ENCODE peak calls at places on chromosomes 3 and 15, in five cellular contexts. Y is WTC11, O is MM.1S, I is choroid plexus epithelial cell, G is GM10248. P is an unnamed sample.

GRCh38 chr3:17983106-17983505 is 240.7 kb upstream of the TBC1D5 start:
- DNase-seq in Y (no peak), O (no peak), I (no peak), G (no peak), P (no peak)

GRCh38 chr3:42492508-42493080 is 9.8 kb upstream of the VIPR1 start:
- DNase-seq in Y (no peak), O (no peak), I (no peak), G (no peak), P (peak; percentile 23)

GRCh38 chr3:66242788-66243463 is 22.1 kb downstream of the SLC25A26 start:
- DNase-seq in Y (no peak), O (peak; percentile 2), I (no peak), G (no peak), P (no peak)

GRCh38 chr3:87128006-87128405 is 99.1 kb upstream of the CHMP2B start:
- DNase-seq in Y (no peak), O (no peak), I (no peak), G (no peak), P (no peak)

GRCh38 chr3:190182418-190183043 is 61.8 kb upstream of the P3H2 start:
- DNase-seq in Y (no peak), O (no peak), I (peak; percentile 41), G (no peak), P (no peak)

GRCh38 chr3:149678365-149678948 is 20.6 kb upstream of the WWTR1 start:
- DNase-seq in Y (no peak), O (no peak), I (no peak), G (no peak), P (no peak)

GRCh38 chr15:89307046-89307587 is 27.5 kb downstream of the POLG start:
- DNase-seq in Y (no peak), O (no peak), I (peak; percentile 50), G (no peak), P (no peak)

GRCh38 chr3:69941439-69942176 is 57.9 kb upstream of the SAMMSON start:
- DNase-seq in Y (no peak), O (no peak), I (peak; percentile 17), G (no peak), P (no peak)

GRCh38 chr15:90713081-90713480 is 4.1 kb upstream of the BLM start:
- DNase-seq in Y (no peak), O (no peak), I (no peak), G (no peak), P (no peak)

GRCh38 chr3:151871639-151872468 is 1.6 kb upstream of the SUCNR1 start:
- DNase-seq in Y (no peak), O (no peak), I (peak; percentile 43), G (peak; percentile 48), P (peak; percentile 45)

GRCh38 chr3:2540115-2540514 is 441.4 kb downstream of the CNTN4 start:
- DNase-seq in Y (no peak), O (no peak), I (no peak), G (no peak), P (no peak)

GRCh38 chr15:92655178-92655995 is at the start of gene FAM174B:
- DNase-seq in Y (peak; percentile 71), O (peak; percentile 76), I (no peak), G (peak; percentile 63), P (peak; percentile 76)

GRCh38 chr3:185630182-185630622 is 44.1 kb downstream of the SENP2 start:
- DNase-seq in Y (no peak), O (no peak), I (peak; percentile 65), G (no peak), P (no peak)

GRCh38 chr15:57747206-57747605 is 40.7 kb downstream of the POLR2M start:
- DNase-seq in Y (no peak), O (no peak), I (peak; percentile 64), G (peak; percentile 21), P (no peak)

GRCh38 chr15:57741089-57741488 is 34.6 kb downstream of the POLR2M start:
- DNase-seq in Y (no peak), O (no peak), I (no peak), G (no peak), P (no peak)

GRCh38 chr15:57746752-57747151 is 40.2 kb downstream of the POLR2M start:
- DNase-seq in Y (no peak), O (no peak), I (peak; percentile 8), G (no peak), P (no peak)

GRCh38 chr15:57740048-57740447 is 33.5 kb downstream of the POLR2M start:
- DNase-seq in Y (no peak), O (no peak), I (no peak), G (no peak), P (no peak)

GRCh38 chr15:57743424-57743823 is 36.9 kb downstream of the POLR2M start:
- DNase-seq in Y (peak; percentile 32), O (peak; percentile 36), I (peak; percentile 25), G (no peak), P (no peak)
- TF ChIP-seq CTCF in Y (no peak), O (peak; percentile 33), I (peak; percentile 40), G (peak; percentile 30), P (no peak)

DNA sequence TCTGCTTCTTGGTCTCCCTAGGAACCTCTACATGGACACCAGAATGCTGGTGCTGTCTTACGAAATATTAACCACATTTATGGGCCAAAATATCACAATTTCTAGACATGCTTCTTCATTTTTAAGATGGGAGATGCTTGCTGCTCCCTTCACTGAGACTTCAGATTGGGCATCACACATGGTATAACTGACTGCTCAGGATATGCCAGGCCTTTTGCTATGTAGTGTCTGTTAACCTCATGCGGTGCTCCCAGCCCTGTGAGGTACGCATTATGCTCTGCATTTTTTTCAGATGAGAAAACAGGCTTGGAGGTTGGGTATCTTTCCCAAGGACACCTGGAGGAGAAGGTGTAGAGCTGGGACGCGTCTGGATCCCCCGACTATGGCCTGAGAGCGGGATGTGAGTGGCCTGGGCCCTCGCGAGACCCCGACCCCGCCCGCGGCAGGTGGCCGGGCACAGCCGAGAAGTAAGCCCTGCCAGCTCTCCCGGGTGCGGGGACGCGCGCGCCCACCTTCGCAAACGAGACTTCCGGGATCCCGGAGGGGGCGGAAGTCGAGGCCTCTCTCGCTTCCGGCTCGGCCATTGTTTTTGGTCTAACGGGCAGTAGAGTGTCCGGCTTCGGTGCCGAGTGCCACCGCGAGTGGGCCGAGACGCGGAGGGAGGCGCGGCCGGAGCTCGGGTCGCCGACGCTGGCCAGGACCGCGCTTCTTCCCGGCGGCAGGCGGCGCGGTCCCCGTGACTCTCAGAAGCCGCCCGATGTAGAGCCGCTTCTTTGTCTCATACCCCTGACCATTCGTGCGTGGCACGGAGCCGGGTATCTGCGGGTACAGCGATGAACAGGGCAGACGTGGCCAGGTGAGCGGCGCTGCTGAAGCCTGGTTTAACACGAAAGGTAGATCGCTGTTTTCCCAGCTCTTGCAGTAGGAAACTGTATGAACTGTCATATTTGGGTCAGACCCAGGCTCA is at the start of gene ZKSCAN7:
- DNase-seq in Y (peak; percentile 77), O (no peak), I (peak; percentile 53), G (peak; percentile 84), P (peak; percentile 87)
- TF ChIP-seq CTCF in Y (no peak), O (no peak), I (no peak), G (no peak), P (no peak)

GRCh38 chr3:25117005-25117593 is 311.0 kb upstream of the RARB start:
- DNase-seq in Y (no peak), O (no peak), I (no peak), G (no peak), P (no peak)

GRCh38 chr3:25119682-25120081 is 308.4 kb upstream of the RARB start:
- DNase-seq in Y (no peak), O (no peak), I (no peak), G (no peak), P (no peak)

GRCh38 chr3:25110642-25111041 is 317.4 kb upstream of the RARB start:
- DNase-seq in Y (no peak), O (no peak), I (no peak), G (no peak), P (no peak)

GRCh38 chr3:25113891-25114290 is 314.2 kb upstream of the RARB start:
- DNase-seq in Y (no peak), O (no peak), I (no peak), G (no peak), P (no peak)

DNA sequence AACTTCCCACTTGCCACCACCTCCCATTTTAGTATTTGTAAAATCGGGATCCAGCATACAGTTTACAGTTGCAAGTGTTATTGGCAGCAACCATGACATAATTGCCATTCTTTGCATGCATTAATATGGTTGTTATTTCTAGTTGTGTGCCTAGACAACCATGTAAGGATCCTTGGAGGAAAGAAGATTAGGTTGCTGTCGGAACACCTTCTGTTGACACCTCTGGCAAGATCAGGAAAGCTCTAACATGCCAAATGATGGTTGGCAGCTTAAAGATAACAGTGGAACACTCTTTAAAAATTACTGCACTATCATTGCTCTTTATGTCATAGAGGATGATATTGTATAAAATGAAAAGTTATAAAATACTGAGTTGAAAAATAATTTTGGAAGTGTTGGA is 313.5 kb upstream of the RARB start:
- DNase-seq in Y (no peak), O (no peak), I (no peak), G (no peak), P (no peak)
- TF ChIP-seq CTCF in Y (no peak), O (no peak), I (no peak), G (no peak), P (no peak)

GRCh38 chr3:134371542-134372324 is 2.5 kb downstream of the AMOTL2 start:
- DNase-seq in Y (no peak), O (no peak), I (peak; percentile 51), G (no peak), P (no peak)
- TF ChIP-seq CTCF in Y (no peak), O (no peak), I (peak; percentile 29), G (no peak), P (no peak)

GRCh38 chr3:136351905-136352304 is 101.8 kb downstream of the PCCB start:
- DNase-seq in Y (no peak), O (no peak), I (no peak), G (no peak), P (no peak)
- TF ChIP-seq CTCF in Y (no peak), O (peak; percentile 13), I (peak; percentile 22), G (no peak), P (no peak)

DNA sequence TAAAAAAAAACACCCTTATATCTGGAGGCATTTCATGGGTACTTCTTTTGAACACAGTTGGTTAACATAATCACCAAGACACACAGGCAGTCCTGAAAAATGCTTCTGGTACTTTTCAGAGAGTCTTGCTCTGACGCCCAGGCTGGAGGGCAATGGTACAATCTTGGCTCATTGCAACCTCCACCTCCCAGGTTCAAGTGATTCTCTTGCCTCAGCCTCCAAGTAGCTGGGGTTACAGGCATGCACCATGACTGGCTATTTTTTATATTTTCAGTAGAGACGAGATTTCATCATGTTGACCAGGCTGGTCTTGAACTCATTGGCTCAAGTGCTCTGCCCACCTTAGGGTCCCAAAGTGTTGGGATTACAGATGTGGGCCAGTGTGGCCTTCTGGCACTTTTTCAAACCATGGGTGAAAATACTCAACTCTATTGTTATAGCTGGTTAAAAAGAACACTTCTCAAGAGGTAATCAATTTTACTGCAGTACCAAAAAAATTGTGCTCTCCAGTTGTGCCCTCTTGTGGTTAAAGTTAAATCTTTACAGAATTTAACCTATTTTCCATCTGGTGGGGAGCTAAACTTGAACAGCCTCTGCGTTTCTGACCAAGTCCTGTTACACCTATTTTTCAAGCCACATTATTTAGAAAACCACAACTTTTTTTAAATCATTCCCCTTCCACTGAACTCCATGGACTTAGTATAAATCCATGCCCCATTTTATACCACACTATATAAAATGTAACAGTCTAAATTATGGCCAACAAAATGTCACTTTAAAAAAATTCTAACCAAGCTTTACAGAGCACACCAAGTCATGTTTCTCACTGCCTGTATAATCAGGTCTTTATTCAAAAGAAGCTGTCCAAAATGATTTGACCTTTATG is 1.2 kb upstream of the SNAPC5 start:
- DNase-seq in Y (no peak), O (peak; percentile 53), I (peak; percentile 68), G (no peak), P (no peak)
- TF ChIP-seq CTCF in Y (no peak), O (peak; percentile 36), I (peak; percentile 53), G (peak; percentile 32), P (peak; percentile 25)

GRCh38 chr15:73965094-73965729 is 26.9 kb downstream of the STOML1 start:
- DNase-seq in Y (peak; percentile 56), O (no peak), I (no peak), G (no peak), P (no peak)
- TF ChIP-seq CTCF in Y (no peak), O (peak; percentile 1), I (no peak), G (no peak), P (no peak)

GRCh38 chr3:116614795-116615362 is 94.7 kb upstream of the TUSC7 start:
- DNase-seq in Y (no peak), O (no peak), I (peak; percentile 12), G (peak; percentile 6), P (peak; percentile 6)
- TF ChIP-seq CTCF in Y (peak; percentile 44), O (peak; percentile 29), I (peak; percentile 21), G (peak; percentile 11), P (no peak)

P was measured in GM13976.